ENCODE peak calls at places on chromosomes 7 and 10, in seven cellular contexts. D, B, R, G, C, X and W are unnamed samples.

GRCh38 chr7:18762189-18762588 is 266.6 kb downstream of the HDAC9 start:
- DNase-seq in D (no peak), B (no peak), R (no peak), G (no peak), C (peak), X (no peak), W (no peak)

GRCh38 chr10:4916086-4916716 is 47.0 kb upstream of the AKR1C1 start:
- DNase-seq in D (no peak), B (no peak), R (no peak), G (no peak), C (no peak), X (no peak), W (no peak)

GRCh38 chr7:82036146-82036886 is 266.5 kb upstream of the HGF start:
- DNase-seq in D (no peak), B (no peak), R (no peak), G (no peak), C (peak), X (no peak), W (no peak)

GRCh38 chr7:3738964-3739363 is 437.9 kb downstream of the SDK1 start:
- DNase-seq in D (no peak), B (no peak), R (no peak), G (no peak), C (no peak), X (no peak), W (no peak)

GRCh38 chr7:106031271-106032029 is 68.4 kb downstream of the CDHR3 start:
- DNase-seq in D (peak), B (no peak), R (no peak), G (no peak), C (no peak), X (no peak), W (no peak)

GRCh38 chr7:923108-924041 is 31.1 kb downstream of the ADAP1 start:
- DNase-seq in D (peak), B (peak), R (peak), G (peak), C (no peak), X (no peak), W (peak)

GRCh38 chr10:96987842-96988175 is 155.7 kb downstream of the LCOR start:
- DNase-seq in D (no peak), B (no peak), R (no peak), G (no peak), C (peak), X (no peak), W (no peak)

GRCh38 chr7:151141281-151141854 is 26.1 kb downstream of the GBX1 start:
- DNase-seq in D (no peak), B (no peak), R (peak), G (no peak), C (no peak), X (no peak), W (no peak)

GRCh38 chr7:55250313-55250712 is 114.8 kb upstream of the LANCL2 start:
- DNase-seq in D (peak), B (no peak), R (peak), G (no peak), C (no peak), X (no peak), W (no peak)

GRCh38 chr7:28986028-28986427 is 27.9 kb upstream of the TRIL start:
- DNase-seq in D (no peak), B (no peak), R (no peak), G (no peak), C (no peak), X (no peak), W (no peak)

GRCh38 chr10:44278669-44279337 is 106.1 kb downstream of the CXCL12 start:
- DNase-seq in D (no peak), B (no peak), R (no peak), G (no peak), C (no peak), X (no peak), W (no peak)

GRCh38 chr7:49166441-49166840 is 242.1 kb downstream of the CDC14C start:
- DNase-seq in D (no peak), B (no peak), R (no peak), G (no peak), C (no peak), X (no peak), W (no peak)

GRCh38 chr10:61901829-61902447 is 439 bp downstream of the ARID5B start:
- DNase-seq in D (no peak), B (no peak), R (peak), G (peak), C (no peak), X (peak), W (no peak)

GRCh38 chr7:83648464-83649241 is at the start of gene SEMA3E:
- DNase-seq in D (peak), B (no peak), R (no peak), G (no peak), C (no peak), X (no peak), W (peak)

GRCh38 chr7:42914009-42914725 is 2.3 kb upstream of the C7orf25 start:
- DNase-seq in D (no peak), B (no peak), R (no peak), G (no peak), C (peak), X (no peak), W (no peak)

GRCh38 chr10:3239066-3239919 is 66.7 kb upstream of the PITRM1 start:
- DNase-seq in D (peak), B (peak), R (peak), G (peak), C (no peak), X (peak), W (peak)

GRCh38 chr10:57202356-57202755 is 841.3 kb upstream of the ZWINT start:
- DNase-seq in D (no peak), B (no peak), R (no peak), G (no peak), C (no peak), X (no peak), W (no peak)

GRCh38 chr7:86201767-86202166 is 441.9 kb upstream of the GRM3 start:
- DNase-seq in D (no peak), B (no peak), R (no peak), G (no peak), C (no peak), X (no peak), W (no peak)

GRCh38 chr7:121279060-121279620 is 49.7 kb upstream of the WNT16 start:
- DNase-seq in D (no peak), B (no peak), R (no peak), G (no peak), C (no peak), X (no peak), W (no peak)

GRCh38 chr10:76916536-76916935 is 721.1 kb downstream of the KCNMA1 start:
- DNase-seq in D (no peak), B (no peak), R (no peak), G (no peak), C (no peak), X (no peak), W (no peak)

GRCh38 chr10:14695833-14696232 is 78.9 kb downstream of the FAM107B start:
- DNase-seq in D (no peak), B (no peak), R (no peak), G (no peak), C (no peak), X (no peak), W (no peak)